ENCODE peak calls at places on chromosome 7, in five cellular contexts. U, K, G, Y and Z are unnamed samples.

GRCh38 chr7:42233939-42234338 is 3.1 kb downstream of the GLI3 start:
- DNase-seq in U (no peak), K (peak), G (no peak), Y (no peak), Z (no peak)

GRCh38 chr7:95874541-95875265 is 102.3 kb downstream of the DYNC1I1 start:
- DNase-seq in U (no peak), K (no peak), G (no peak), Y (no peak), Z (no peak)

GRCh38 chr7:73345538-73345937 is 17.6 kb downstream of the FKBP6 start:
- DNase-seq in U (no peak), K (no peak), G (no peak), Y (no peak), Z (no peak)

GRCh38 chr7:1694551-1694950 is 24.5 kb downstream of the ELFN1 start:
- DNase-seq in U (no peak), K (no peak), G (no peak), Y (no peak), Z (no peak)

GRCh38 chr7:138924551-138925225 is 56.5 kb downstream of the KIAA1549 start:
- DNase-seq in U (no peak), K (no peak), G (no peak), Y (peak), Z (no peak)

GRCh38 chr7:110669410-110669809 is 421.5 kb upstream of the LRRN3 start:
- DNase-seq in U (no peak), K (no peak), G (no peak), Y (no peak), Z (no peak)

GRCh38 chr7:7681191-7681935 is 37.0 kb downstream of the RPA3 start:
- DNase-seq in U (no peak), K (peak), G (peak), Y (peak), Z (peak)

GRCh38 chr7:124032369-124033092 is at the start of gene TMEM229A:
- DNase-seq in U (peak), K (peak), G (no peak), Y (peak), Z (no peak)

GRCh38 chr7:45435846-45436245 is 138.3 kb upstream of the ADCY1 start:
- DNase-seq in U (no peak), K (peak), G (peak), Y (no peak), Z (no peak)

GRCh38 chr7:6273380-6273837 is 985 bp upstream of the CYTH3 start:
- DNase-seq in U (no peak), K (no peak), G (no peak), Y (peak), Z (no peak)

GRCh38 chr7:23696916-23697441 is 13.0 kb upstream of the STK31 start:
- DNase-seq in U (peak), K (peak), G (no peak), Y (peak), Z (no peak)

GRCh38 chr7:127057918-127058317 is 194.8 kb downstream of the GRM8 start:
- DNase-seq in U (no peak), K (no peak), G (no peak), Y (no peak), Z (no peak)

GRCh38 chr7:48337781-48338180 is 166.5 kb downstream of the ABCA13 start:
- DNase-seq in U (no peak), K (no peak), G (no peak), Y (no peak), Z (no peak)

GRCh38 chr7:84207025-84207424 is 12.4 kb upstream of the SEMA3A start:
- DNase-seq in U (no peak), K (no peak), G (no peak), Y (no peak), Z (no peak)

GRCh38 chr7:5636914-5637313 is 144.5 kb downstream of the RNF216 start:
- DNase-seq in U (no peak), K (peak), G (peak), Y (peak), Z (no peak)

GRCh38 chr7:111438369-111439289 is 123.7 kb downstream of the IMMP2L start:
- DNase-seq in U (no peak), K (peak), G (peak), Y (no peak), Z (no peak)

GRCh38 chr7:3112499-3113134 is 69.0 kb upstream of the CARD11 start:
- DNase-seq in U (no peak), K (no peak), G (no peak), Y (no peak), Z (no peak)

GRCh38 chr7:18086165-18087030 is 58.8 kb upstream of the PRPS1L1 start:
- DNase-seq in U (peak), K (peak), G (no peak), Y (peak), Z (no peak)

GRCh38 chr7:45709168-45710034 is 135.2 kb downstream of the ADCY1 start:
- DNase-seq in U (no peak), K (no peak), G (no peak), Y (no peak), Z (no peak)

GRCh38 chr7:578386-578785 is 58.7 kb upstream of the PDGFA start:
- DNase-seq in U (no peak), K (no peak), G (no peak), Y (no peak), Z (no peak)

GRCh38 chr7:101216001-101216859 is 1.2 kb downstream of the PLOD3 start:
- DNase-seq in U (no peak), K (no peak), G (no peak), Y (no peak), Z (no peak)

GRCh38 chr7:95327356-95327755 is 3.0 kb upstream of the PON1 start:
- DNase-seq in U (no peak), K (peak), G (no peak), Y (no peak), Z (no peak)

GRCh38 chr7:33050425-33051318 is 11.9 kb downstream of the NT5C3A start:
- DNase-seq in U (no peak), K (no peak), G (no peak), Y (peak), Z (no peak)

GRCh38 chr7:120110169-120110568 is 162.8 kb upstream of the KCND2 start:
- DNase-seq in U (no peak), K (no peak), G (no peak), Y (no peak), Z (no peak)

GRCh38 chr7:44534087-44534486 is 7.0 kb downstream of the NPC1L1 start:
- DNase-seq in U (no peak), K (no peak), G (no peak), Y (no peak), Z (no peak)

GRCh38 chr7:131449373-131449902 is 107.0 kb downstream of the PODXL start:
- DNase-seq in U (no peak), K (no peak), G (no peak), Y (no peak), Z (no peak)

GRCh38 chr7:977326-978048 is 2.1 kb upstream of the COX19 start:
- DNase-seq in U (peak), K (no peak), G (no peak), Y (no peak), Z (no peak)

GRCh38 chr7:1242129-1242572 is 9.5 kb downstream of the UNCX start:
- DNase-seq in U (no peak), K (no peak), G (no peak), Y (no peak), Z (no peak)

GRCh38 chr7:102061981-102062390 is 224.7 kb upstream of the SH2B2 start:
- DNase-seq in U (peak), K (peak), G (no peak), Y (no peak), Z (peak)

GRCh38 chr7:112508404-112508803 is 27.6 kb downstream of the LSMEM1 start:
- DNase-seq in U (no peak), K (no peak), G (no peak), Y (no peak), Z (no peak)

GRCh38 chr7:69811682-69812344 is 213.5 kb downstream of the AUTS2 start:
- DNase-seq in U (no peak), K (no peak), G (no peak), Y (no peak), Z (no peak)

GRCh38 chr7:91169819-91170218 is 94.4 kb upstream of the FZD1 start:
- DNase-seq in U (no peak), K (no peak), G (no peak), Y (peak), Z (no peak)

GRCh38 chr7:90661290-90662151 is 65.4 kb downstream of the CDK14 start:
- DNase-seq in U (no peak), K (peak), G (peak), Y (no peak), Z (no peak)

GRCh38 chr7:100584677-100585510 is 1.0 kb downstream of the LRCH4 start:
- DNase-seq in U (no peak), K (peak), G (no peak), Y (peak), Z (no peak)

GRCh38 chr7:99124636-99125504 is 19.0 kb downstream of the SMURF1 start:
- DNase-seq in U (no peak), K (no peak), G (no peak), Y (no peak), Z (no peak)

GRCh38 chr7:149721084-149721601 is 52.2 kb downstream of the ZNF467 start:
- DNase-seq in U (no peak), K (no peak), G (no peak), Y (no peak), Z (no peak)

GRCh38 chr7:151684408-151685175 is 164.9 kb upstream of the RHEB start:
- DNase-seq in U (no peak), K (no peak), G (no peak), Y (no peak), Z (no peak)

GRCh38 chr7:67371429-67372305 is 375.0 kb downstream of the TYW1 start:
- DNase-seq in U (peak), K (peak), G (peak), Y (peak), Z (peak)

GRCh38 chr7:149477494-149478443 is 16.9 kb upstream of the ZNF777 start:
- DNase-seq in U (no peak), K (no peak), G (no peak), Y (no peak), Z (no peak)